ENCODE peak calls at places on chromosomes 7 and 10, in seven cellular contexts. R is BE2C; C is dorsolateral prefrontal cortex; Q is left ventricle myocardium inferior; M is effector memory CD4-positive, alpha-beta T cell; J is skeletal muscle cell; E is ascending aorta. Y is an unnamed sample.

GRCh38 chr10:91220194-91220953 is at the start of gene PCGF5:
- DNase-seq in E (peak; percentile 60), Q (peak; percentile 93), C (peak; percentile 83), R (peak; percentile 94), M (peak; percentile 92), J (peak; percentile 57), Y (peak; percentile 90)

GRCh38 chr10:52541082-52541481 is 227.0 kb downstream of the DKK1 start:
- DNase-seq in M (no peak), J (peak; percentile 44), R (peak; percentile 16), Q (no peak), C (no peak), E (no peak), Y (peak; percentile 17)

GRCh38 chr7:130942211-130942964 is 208.4 kb upstream of the KLF14 start:
- DNase-seq in J (no peak), M (peak; percentile 54), R (no peak), Q (no peak), C (no peak), E (no peak), Y (no peak)

GRCh38 chr7:44533301-44534055 is 7.7 kb downstream of the NPC1L1 start:
- DNase-seq in C (no peak), R (no peak), Q (no peak), M (no peak), J (no peak), E (no peak), Y (no peak)

GRCh38 chr10:124688889-124689670 is 55.1 kb downstream of the FAM53B start:
- DNase-seq in J (no peak), C (no peak), R (no peak), M (peak; percentile 43), Q (no peak), E (no peak), Y (no peak)

GRCh38 chr7:108211382-108212201 is 81.4 kb upstream of the LAMB4 start:
- DNase-seq in M (no peak), Q (no peak), E (no peak), R (peak; percentile 46), C (no peak), J (no peak), Y (peak; percentile 73)

GRCh38 chr10:33084388-33084896 is 126.4 kb upstream of the ITGB1 start:
- DNase-seq in M (no peak), Q (no peak), J (no peak), R (no peak), E (no peak), C (no peak), Y (no peak)

GRCh38 chr10:105262666-105263065 is 621.6 kb downstream of the SORCS3 start:
- DNase-seq in E (no peak), M (no peak), R (no peak), C (no peak), J (no peak), Q (no peak), Y (no peak)

GRCh38 chr10:86523348-86523747 is 1.8 kb upstream of the WAPL start:
- DNase-seq in J (no peak), M (no peak), R (no peak), C (no peak), Q (no peak), E (no peak), Y (no peak)

GRCh38 chr7:36871863-36872262 is 147.6 kb upstream of the AOAH start:
- DNase-seq in E (no peak), C (no peak), Q (no peak), R (no peak), M (no peak), J (no peak), Y (no peak)

GRCh38 chr10:3486346-3487065 is 298.5 kb downstream of the KLF6 start:
- DNase-seq in Q (no peak), M (no peak), C (no peak), J (no peak), R (peak; percentile 68), E (no peak), Y (peak; percentile 82)

GRCh38 chr7:1087952-1088920 is at the start of gene GPER1:
- DNase-seq in J (no peak), M (no peak), Q (peak; percentile 58), C (no peak), E (no peak), R (peak; percentile 67), Y (no peak)

GRCh38 chr7:28904539-28905143 is 53.5 kb downstream of the TRIL start:
- DNase-seq in J (no peak), Q (no peak), R (peak; percentile 59), M (no peak), E (no peak), C (no peak), Y (no peak)

GRCh38 chr7:68679456-68680234 is 918.6 kb upstream of the AUTS2 start:
- DNase-seq in C (no peak), E (no peak), M (no peak), J (no peak), R (peak; percentile 38), Q (no peak), Y (no peak)

GRCh38 chr10:72322280-72323058 is 32.2 kb downstream of the DNAJB12 start:
- DNase-seq in C (no peak), R (no peak), M (peak; percentile 50), Q (no peak), J (no peak), E (no peak), Y (peak; percentile 44)

GRCh38 chr10:558891-559766 is 130.3 kb downstream of the DIP2C start:
- DNase-seq in R (no peak), Q (no peak), M (no peak), J (no peak), C (no peak), E (no peak), Y (no peak)

GRCh38 chr7:145899938-145900337 is 216.7 kb upstream of the CNTNAP2 start:
- DNase-seq in J (no peak), R (no peak), E (no peak), C (no peak), M (no peak), Q (no peak), Y (no peak)

GRCh38 chr10:122461367-122461728 is at the start of gene HTRA1:
- DNase-seq in R (peak; percentile 45), C (peak; percentile 84), M (no peak), Q (peak; percentile 86), E (no peak), J (no peak), Y (no peak)

GRCh38 chr10:36188461-36188860 is 546.4 kb upstream of the FZD8 start:
- DNase-seq in R (no peak), C (no peak), J (no peak), E (no peak), M (no peak), Q (no peak), Y (no peak)

GRCh38 chr10:73750807-73751206 is 6.6 kb downstream of the SEC24C start:
- DNase-seq in J (no peak), R (no peak), Q (no peak), E (no peak), C (no peak), M (no peak), Y (no peak)

GRCh38 chr10:73743905-73744689 is at the start of gene SEC24C:
- DNase-seq in Q (peak; percentile 97), J (peak; percentile 84), R (peak; percentile 95), E (peak; percentile 87), C (peak; percentile 96), M (peak; percentile 87), Y (peak; percentile 89)

GRCh38 chr10:73743327-73743904 is 756 bp upstream of the SEC24C start:
- DNase-seq in R (no peak), E (no peak), M (no peak), Q (no peak), C (no peak), J (no peak), Y (no peak)

GRCh38 chr10:73744690-73744994 is 470 bp downstream of the SEC24C start:
- DNase-seq in E (no peak), Q (no peak), M (no peak), R (peak; percentile 59), C (no peak), J (peak; percentile 8), Y (no peak)

DNA sequence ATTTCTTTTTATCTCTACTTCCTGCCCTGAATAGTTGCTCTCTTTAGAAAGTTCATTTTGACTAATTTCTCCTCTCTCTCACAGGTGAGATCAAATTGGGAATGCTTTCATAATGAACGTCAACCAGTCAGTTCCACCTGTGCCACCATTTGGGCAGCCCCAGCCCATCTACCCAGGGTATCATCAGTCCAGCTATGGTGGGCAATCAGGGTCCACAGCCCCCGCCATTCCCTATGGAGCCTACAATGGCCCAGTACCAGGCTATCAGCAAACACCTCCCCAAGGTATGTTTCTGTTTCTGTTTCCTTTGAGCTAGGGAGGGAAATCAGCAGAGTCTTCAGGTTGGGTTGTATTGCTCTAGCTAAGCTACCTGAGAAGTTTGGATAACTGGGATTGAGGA is 2.5 kb downstream of the SEC24C start:
- DNase-seq in Q (no peak), J (no peak), R (no peak), C (no peak), M (no peak), E (no peak), Y (no peak)
- H3K4me3 ChIP-seq in Q (no peak overlapping the region), J (no peak overlapping the region), R (no peak overlapping the region), C (no peak overlapping the region), M (no peak overlapping the region), E (no peak overlapping the region), Y (no peak overlapping the region)

DNA sequence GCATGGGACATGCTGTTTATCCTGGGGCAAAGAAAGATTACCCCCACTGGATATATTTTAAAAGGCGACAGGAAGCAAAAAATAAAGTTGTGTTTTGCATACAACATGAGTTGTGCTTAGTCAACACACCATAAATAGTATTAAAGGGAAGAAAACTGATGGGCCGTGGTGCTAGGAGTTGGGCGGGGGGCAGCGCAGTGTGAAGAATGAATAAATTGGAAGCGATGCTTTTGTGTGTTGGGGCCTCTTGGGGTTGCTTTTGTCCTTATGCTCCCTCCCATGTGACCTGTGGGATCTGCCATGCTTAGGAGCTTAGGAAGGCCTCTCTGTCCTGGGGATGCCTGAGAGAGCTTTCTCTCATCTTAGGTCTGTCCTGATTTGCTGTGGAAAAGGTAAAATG is 35.0 kb upstream of the AGR3 start:
- DNase-seq in E (no peak), R (no peak), Q (no peak), J (no peak), C (no peak), M (no peak), Y (no peak)
- H3K4me3 ChIP-seq in E (no peak overlapping the region), R (no peak overlapping the region), Q (no peak overlapping the region), J (peak overlapping the region; percentile 22), C (no peak overlapping the region), M (no peak overlapping the region), Y (peak overlapping the region; percentile 14)

DNA sequence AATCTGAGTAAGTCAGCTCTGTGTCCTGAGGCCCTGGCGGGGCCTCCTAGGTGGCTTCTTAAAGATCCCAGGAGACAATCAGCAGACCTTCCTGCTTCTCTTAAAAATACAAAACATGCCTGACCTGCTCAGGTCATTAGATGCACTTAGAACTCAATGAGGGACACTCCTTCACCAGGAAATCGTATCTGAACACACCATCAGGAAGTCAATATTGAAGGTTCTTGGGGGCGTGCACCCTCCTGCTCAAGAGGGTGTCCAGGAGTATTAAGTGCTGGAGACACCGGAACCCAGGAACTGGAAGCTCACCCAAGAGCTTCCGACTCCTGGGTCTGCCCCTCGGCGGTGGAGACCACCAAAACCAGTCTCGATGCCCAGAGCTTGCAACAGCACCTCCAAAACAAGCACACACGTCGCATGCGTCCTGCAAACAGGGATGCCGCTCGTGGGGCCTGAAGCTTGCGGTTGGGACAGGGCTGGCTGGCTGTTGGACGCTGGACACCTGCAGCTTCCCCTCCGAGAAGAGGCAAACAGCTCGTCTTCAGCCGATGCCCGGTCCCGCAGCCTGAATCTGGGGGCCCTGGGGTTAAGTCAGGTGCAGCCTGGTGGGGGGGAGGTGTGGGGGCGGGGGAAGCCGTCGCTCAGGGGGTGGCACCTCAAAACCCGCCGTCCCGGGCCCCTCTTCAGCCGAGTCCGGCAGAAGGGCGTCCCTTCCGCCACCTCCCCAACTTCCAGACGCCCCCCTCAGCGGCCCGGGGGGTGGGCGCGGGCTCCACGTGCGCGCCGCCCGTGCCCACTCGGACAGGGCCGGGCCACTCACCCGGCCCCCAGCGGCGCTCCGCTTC is 722 bp downstream of the RAPGEF5 start:
- DNase-seq in M (no peak), E (no peak), Q (no peak), C (no peak), J (no peak), R (peak; percentile 58), Y (peak; percentile 42)
- H3K4me3 ChIP-seq in M (no peak overlapping the region), E (peak overlapping the region; percentile 56), Q (peak overlapping the region; percentile 67), C (peak overlapping the region; percentile 60), J (peak overlapping the region; percentile 40), R (peak overlapping the region; percentile 84), Y (peak overlapping the region; percentile 83)

GRCh38 chr7:100689230-100690135 is 4.6 kb downstream of the GIGYF1 start:
- DNase-seq in J (no peak), E (no peak), Q (peak; percentile 17), M (no peak), R (peak; percentile 50), C (no peak), Y (no peak)
- H3K4me3 ChIP-seq in J (no peak overlapping the region), E (no peak overlapping the region), Q (no peak overlapping the region), M (no peak overlapping the region), R (no peak overlapping the region), C (no peak overlapping the region), Y (no peak overlapping the region)

Y was measured in PC-9.